ENCODE peak calls at places on chromosomes 12 and 14, in four cellular contexts. Q is tibial nerve, T is stomach, J is upper lobe of left lung. S is an unnamed sample.

GRCh38 chr12:26106347-26106746 is 18.5 kb downstream of the BHLHE41 start:
- DNase-seq in T (no peak), Q (no peak), J (no peak), S (no peak)

GRCh38 chr12:57461326-57461903 is 1.8 kb downstream of the GLI1 start:
- DNase-seq in J (peak), Q (peak), T (peak), S (peak)

GRCh38 chr12:62766516-62766915 is 168.4 kb downstream of the PPM1H start:
- DNase-seq in J (no peak), Q (no peak), T (no peak), S (no peak)

GRCh38 chr12:48184549-48184922 is 1.1 kb downstream of the CCDC184 start:
- DNase-seq in T (no peak), Q (no peak), J (no peak), S (no peak)

GRCh38 chr12:3084742-3085141 is 7.6 kb downstream of the TSPAN9 start:
- DNase-seq in J (no peak), T (no peak), Q (no peak), S (no peak)

GRCh38 chr12:11650279-11650696 is 814 bp downstream of the ETV6 start:
- DNase-seq in J (peak), T (no peak), Q (no peak), S (no peak)

GRCh38 chr14:95818581-95818980 is 58.1 kb upstream of the TUNAR start:
- DNase-seq in T (no peak), J (no peak), Q (no peak), S (no peak)

GRCh38 chr12:69105101-69105613 is 134.2 kb upstream of the CPSF6 start:
- DNase-seq in T (no peak), J (no peak), Q (no peak), S (no peak)

GRCh38 chr14:69763761-69764510 is 3.0 kb upstream of the SRSF5 start:
- DNase-seq in Q (no peak), J (no peak), T (no peak), S (no peak)

GRCh38 chr12:12450043-12450451 is 93.2 kb downstream of the BORCS5 start:
- DNase-seq in T (no peak), J (no peak), Q (no peak), S (no peak)

GRCh38 chr12:43306066-43306465 is 245.9 kb downstream of the ADAMTS20 start:
- DNase-seq in T (no peak), J (no peak), Q (no peak), S (no peak)

GRCh38 chr14:73502017-73502619 is 11.4 kb downstream of the RIOX1 start:
- DNase-seq in J (no peak), Q (no peak), T (no peak), S (peak)

GRCh38 chr12:67720383-67720856 is 71.9 kb downstream of the DYRK2 start:
- DNase-seq in T (no peak), J (no peak), Q (no peak), S (no peak)

GRCh38 chr12:19496249-19497208 is 57.2 kb downstream of the AEBP2 start:
- DNase-seq in T (no peak), J (no peak), Q (no peak), S (no peak)

GRCh38 chr12:131616316-131617098 is 94.4 kb upstream of the SFSWAP start:
- DNase-seq in Q (no peak), T (no peak), J (no peak), S (no peak)

GRCh38 chr12:109595321-109595902 is 21.8 kb downstream of the MVK start:
- DNase-seq in J (peak), T (no peak), Q (no peak), S (no peak)

GRCh38 chr12:7188557-7189397 is 709 bp upstream of the PEX5 start:
- DNase-seq in J (peak), T (peak), Q (peak), S (peak)

GRCh38 chr12:81147286-81147919 is 69.5 kb downstream of the ACSS3 start:
- DNase-seq in Q (no peak), T (no peak), J (no peak), S (no peak)

GRCh38 chr12:84361651-84362551 is 550.7 kb downstream of the SLC6A15 start:
- DNase-seq in Q (no peak), T (no peak), J (no peak), S (peak)

GRCh38 chr12:124233041-124233836 is 61.7 kb upstream of the RFLNA start:
- DNase-seq in T (peak), J (no peak), Q (no peak), S (no peak)

GRCh38 chr14:85607571-85608219 is 77.8 kb downstream of the FLRT2 start:
- DNase-seq in Q (no peak), T (no peak), J (no peak), S (no peak)

GRCh38 chr12:132662901-132663755 is 24.0 kb downstream of the POLE start:
- DNase-seq in T (no peak), J (no peak), Q (no peak), S (peak)
- H3K27ac ChIP-seq in T (no peak), J (no peak), Q (no peak), S (no peak)

DNA sequence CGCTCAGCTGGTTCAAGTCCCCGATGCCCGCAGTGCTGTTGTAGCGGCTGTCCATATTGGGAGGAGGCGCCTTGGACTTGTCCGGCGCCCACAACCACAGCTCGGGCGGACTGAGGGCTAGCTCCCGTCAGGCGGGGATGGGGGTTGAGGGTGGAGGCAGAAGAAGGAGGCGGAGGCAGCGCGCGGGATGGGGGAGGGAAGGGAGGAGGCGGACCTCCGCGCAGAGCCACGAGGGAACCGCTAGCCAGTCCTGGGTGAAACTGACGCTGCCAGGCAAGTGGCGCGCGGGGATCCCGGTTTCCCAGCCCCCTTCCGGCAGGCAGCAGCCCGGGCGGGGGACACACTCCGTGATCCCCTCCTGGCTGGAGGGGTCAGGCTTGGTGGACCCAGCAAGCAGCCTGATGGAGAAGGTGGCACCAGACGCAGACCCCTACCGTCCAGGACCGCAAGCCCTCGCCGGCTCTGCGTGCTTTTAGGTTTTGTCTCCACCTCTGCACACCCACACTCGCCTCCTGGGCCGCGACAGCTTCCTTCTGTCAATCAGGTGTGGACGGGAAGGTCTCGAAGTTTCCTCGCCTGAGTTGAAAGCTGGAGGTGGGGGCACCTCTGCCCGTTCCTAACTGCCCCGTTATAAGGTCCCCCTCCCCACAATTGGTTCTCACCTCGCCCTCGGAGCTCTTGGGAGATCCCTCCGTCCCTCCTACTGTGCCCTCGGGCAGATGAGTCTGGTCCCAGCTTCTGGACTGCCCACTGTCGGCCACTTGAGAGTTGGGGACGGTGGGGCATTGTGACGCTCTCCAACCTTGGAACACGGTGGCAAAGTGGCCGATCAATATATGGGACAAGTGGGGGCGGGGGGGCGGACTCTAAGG is at the start of gene CPNE8:
- DNase-seq in Q (peak), J (peak), T (peak), S (peak)
- TF ChIP-seq POLR2A in Q (peak), J (peak), T (no peak), S (peak)

DNA sequence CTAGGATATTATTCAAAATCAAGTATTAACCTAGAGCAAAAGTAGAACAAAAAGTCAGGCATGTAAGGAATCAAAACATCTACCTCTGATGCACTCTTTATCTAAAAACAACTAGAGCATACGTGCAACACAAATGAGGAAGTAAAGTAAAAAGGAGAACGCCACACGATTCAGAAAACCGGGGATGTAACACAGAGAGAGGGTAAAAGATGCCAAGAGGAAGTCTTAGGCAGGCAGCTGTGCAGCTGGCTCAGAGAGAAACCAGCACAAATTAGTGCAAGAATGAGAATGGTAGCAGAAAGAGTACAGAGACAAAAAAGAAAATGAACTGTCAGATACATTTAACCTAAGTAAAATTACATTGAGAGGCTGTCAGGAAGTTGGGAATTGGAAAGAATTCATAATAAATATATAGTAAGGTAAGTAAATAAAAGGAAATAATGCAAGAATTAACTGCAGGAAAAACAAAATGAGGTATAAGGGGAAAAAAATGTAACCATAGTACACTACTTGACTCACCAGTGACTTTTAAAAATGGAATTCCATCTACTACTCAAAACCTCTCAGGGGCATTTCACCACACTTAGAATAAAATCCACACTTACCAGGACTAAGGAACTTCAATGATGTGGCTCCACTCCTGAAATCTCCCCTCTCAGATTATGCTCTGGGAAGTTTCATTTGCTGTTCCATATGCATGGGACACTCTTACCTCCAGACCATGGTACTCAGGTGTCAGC is 17.1 kb downstream of the BCAT1 start:
- DNase-seq in T (no peak), Q (no peak), J (no peak), S (no peak)
- H3K27ac ChIP-seq in T (no peak), Q (no peak), J (no peak), S (no peak)

GRCh38 chr12:75818863-75819262 is 212.7 kb downstream of the PHLDA1 start:
- DNase-seq in Q (no peak), T (no peak), J (no peak), S (no peak)
- TF ChIP-seq POLR2A in Q (no peak), T (no peak), J (no peak), S (no peak)

DNA sequence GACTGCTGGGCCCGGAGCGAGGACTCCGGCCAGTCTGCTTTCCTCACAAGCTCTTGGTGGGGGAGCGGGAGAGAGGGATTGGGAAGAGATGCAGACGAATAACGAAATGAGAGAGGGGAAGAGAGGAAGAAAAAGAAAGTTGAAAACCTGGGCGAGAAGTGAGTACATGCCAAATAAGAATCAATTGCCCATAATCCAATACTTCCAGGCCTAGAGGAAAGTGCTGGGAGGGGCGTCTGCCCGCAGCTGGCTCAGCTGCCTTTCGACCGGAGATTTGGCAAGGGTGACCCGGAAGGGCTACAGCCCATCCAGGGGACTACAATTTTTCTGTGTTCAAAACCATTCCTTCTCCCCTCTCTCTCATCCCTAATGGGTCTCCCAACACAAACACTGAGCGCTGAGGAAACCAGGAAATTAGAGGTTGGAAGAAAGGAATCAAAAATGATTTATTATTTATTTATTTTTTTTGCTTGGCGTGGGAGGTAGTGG is 4.9 kb downstream of the NKX2-1 start:
- DNase-seq in T (no peak), Q (no peak), J (no peak), S (no peak)
- H3K27ac ChIP-seq in T (no peak), Q (no peak), J (peak), S (no peak)

DNA sequence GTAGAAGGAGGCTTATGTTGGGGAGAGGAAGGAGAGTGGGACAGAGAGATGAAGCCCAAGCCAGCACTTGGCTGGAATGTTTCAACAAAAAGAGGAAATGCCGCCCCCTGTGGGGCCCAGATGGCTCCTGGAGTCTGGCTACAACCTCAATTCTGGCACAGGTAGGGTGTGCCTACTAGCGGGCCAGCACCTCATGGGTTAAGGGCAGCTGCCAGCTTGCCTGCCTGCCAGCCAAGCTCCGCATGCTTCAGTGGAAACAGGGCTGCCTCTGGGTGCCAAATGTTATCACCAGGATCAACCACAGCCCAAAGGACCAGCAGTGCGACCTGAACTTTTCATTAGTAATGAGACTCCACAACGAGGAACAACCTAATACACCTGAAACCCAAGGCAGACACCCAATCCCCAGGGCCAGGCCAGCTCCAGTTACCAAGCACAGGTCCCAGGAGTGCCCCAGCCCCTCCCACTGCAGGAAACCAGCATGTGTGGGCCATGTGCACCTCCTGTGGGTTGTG is 11.3 kb downstream of the RAB15 start:
- DNase-seq in Q (no peak), J (no peak), T (peak), S (no peak)
- TF ChIP-seq POLR2A in Q (no peak), J (no peak), T (no peak), S (no peak)

GRCh38 chr12:16300706-16301105 is 23.2 kb upstream of the SLC15A5 start:
- DNase-seq in J (no peak), Q (peak), T (no peak), S (no peak)
- H3K27ac ChIP-seq in J (no peak), Q (peak), T (no peak), S (no peak)

GRCh38 chr12:101826766-101827368 is 3.9 kb downstream of the GNPTAB start:
- DNase-seq in Q (no peak), T (no peak), J (peak), S (no peak)

GRCh38 chr12:101824831-101825230 is 5.9 kb downstream of the GNPTAB start:
- DNase-seq in Q (no peak), J (no peak), T (no peak), S (no peak)

GRCh38 chr12:101819467-101819866 is 11.3 kb downstream of the GNPTAB start:
- DNase-seq in Q (no peak), J (no peak), T (no peak), S (no peak)

GRCh38 chr12:101823039-101823438 is 7.7 kb downstream of the GNPTAB start:
- DNase-seq in J (peak), Q (no peak), T (no peak), S (no peak)

DNA sequence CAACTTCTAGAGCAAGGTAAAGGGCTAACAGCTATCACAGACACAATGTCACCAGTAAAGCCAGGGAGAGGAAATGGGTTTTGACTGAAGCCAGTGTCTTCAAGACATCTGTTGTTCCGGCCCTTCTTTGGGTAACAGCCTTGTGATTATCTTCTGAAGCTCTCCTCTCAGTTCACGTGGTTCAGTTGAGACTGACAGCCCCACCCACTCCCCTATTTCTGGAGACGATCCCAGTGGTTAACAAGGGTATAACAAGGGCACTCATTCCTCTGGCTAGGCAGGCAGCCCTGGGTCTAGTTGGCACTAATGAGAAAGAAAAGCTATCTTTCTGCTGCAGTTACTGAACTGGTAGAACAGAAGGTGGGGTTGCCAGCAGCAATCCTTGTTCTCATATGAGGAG is 6.9 kb downstream of the GNPTAB start:
- DNase-seq in T (peak), J (peak), Q (peak), S (no peak)
- TF ChIP-seq POLR2A in T (no peak), J (no peak), Q (no peak), S (no peak)